ENCODE peak calls at places on chromosome 6, in six cellular contexts. A is body of pancreas; R is NCI-H2227 treated with DMSO at 0.1 percent for 48 hours; Z is effector memory CD4-positive, alpha-beta T cell; G is central memory CD4-positive, alpha-beta T cell; T is dorsolateral prefrontal cortex. B is an unnamed sample.

GRCh38 chr6:13334953-13335352 is 6.6 kb upstream of the TBC1D7 start:
- DNase-seq in T (no peak), Z (no peak), R (no peak), A (no peak), G (no peak), B (no peak)

GRCh38 chr6:158661156-158661555 is 11.3 kb downstream of the SYTL3 start:
- DNase-seq in A (no peak), R (no peak), T (no peak), G (no peak), Z (no peak), B (peak; percentile 35)

GRCh38 chr6:90216081-90216977 is 80.3 kb downstream of the BACH2 start:
- DNase-seq in A (no peak), T (no peak), Z (peak; percentile 22), R (no peak), G (peak; percentile 41), B (no peak)

GRCh38 chr6:80535914-80536565 is 429.6 kb downstream of the BCKDHB start:
- DNase-seq in T (no peak), A (no peak), Z (no peak), G (no peak), R (no peak), B (no peak)

GRCh38 chr6:11218827-11219826 is 13.3 kb downstream of the NEDD9 start:
- DNase-seq in Z (no peak), A (peak; percentile 37), R (no peak), G (no peak), T (no peak), B (no peak)

GRCh38 chr6:24489881-24490280 is 503 bp upstream of the GPLD1 start:
- DNase-seq in R (no peak), Z (no peak), A (peak; percentile 25), G (no peak), T (no peak), B (no peak)

GRCh38 chr6:169867751-169868191 is 116.3 kb downstream of the ERMARD start:
- DNase-seq in Z (no peak), G (no peak), T (no peak), A (no peak), R (no peak), B (no peak)

GRCh38 chr6:16205377-16206144 is 32.8 kb upstream of the GMPR start:
- DNase-seq in T (no peak), A (no peak), Z (no peak), G (no peak), R (peak; percentile 16), B (no peak)

GRCh38 chr6:87139236-87139635 is 16.1 kb upstream of the ZNF292 start:
- DNase-seq in G (peak; percentile 60), R (no peak), T (no peak), A (no peak), Z (peak; percentile 30), B (no peak)

GRCh38 chr6:168247456-168248147 is 72.0 kb downstream of the DACT2 start:
- DNase-seq in A (peak; percentile 68), T (no peak), Z (no peak), G (no peak), R (no peak), B (no peak)

GRCh38 chr6:16766836-16767745 is 5.8 kb upstream of the ATXN1 start:
- DNase-seq in R (no peak), A (no peak), G (no peak), T (no peak), Z (no peak), B (no peak)

GRCh38 chr6:55758156-55758942 is 117.0 kb downstream of the BMP5 start:
- DNase-seq in R (no peak), T (no peak), G (no peak), Z (no peak), A (no peak), B (no peak)

GRCh38 chr6:125014157-125014957 is 52.1 kb downstream of the RNF217 start:
- DNase-seq in G (no peak), R (no peak), T (no peak), Z (no peak), A (no peak), B (no peak)

GRCh38 chr6:51893356-51893755 is 194.1 kb downstream of the PKHD1 start:
- DNase-seq in T (no peak), G (no peak), Z (no peak), A (no peak), R (no peak), B (no peak)

B was measured in ascending aorta.